ENCODE peak calls at places on chromosomes 2 and 18, in six cellular contexts. O, X, F, M, I and A are unnamed samples. For H3K4me1, the result is how much of the 10 kb centered on the place peaks cover.

GRCh38 chr18:7946724-7947377 is 379.7 kb downstream of the PTPRM start:
- DNase-seq in X (no peak), F (no peak), M (no peak), O (peak), I (no peak), A (no peak)

GRCh38 chr2:98914713-98915580 is 21.1 kb downstream of the CRACDL start:
- DNase-seq in O (no peak), X (no peak), M (no peak), F (no peak), I (no peak), A (no peak)

GRCh38 chr2:222115296-222115695 is 183.5 kb downstream of the PAX3 start:
- DNase-seq in O (no peak), F (no peak), M (no peak), I (no peak), X (no peak), A (no peak)

GRCh38 chr18:9916067-9916684 is 2.4 kb downstream of the VAPA start:
- DNase-seq in O (no peak), M (no peak), I (no peak), X (no peak), F (no peak), A (no peak)

GRCh38 chr18:55321268-55322175 is 266.5 kb downstream of the TCF4 start:
- DNase-seq in M (no peak), F (no peak), O (no peak), X (peak), I (peak), A (peak)

GRCh38 chr2:15831150-15831549 is 109.2 kb upstream of the MYCN start:
- DNase-seq in M (no peak), X (no peak), F (no peak), O (no peak), I (no peak), A (no peak)

GRCh38 chr18:13112982-13113381 is 105.6 kb upstream of the LDLRAD4 start:
- DNase-seq in X (no peak), F (peak), I (peak), M (peak), O (peak), A (peak)

GRCh38 chr18:49566217-49566616 is 4.4 kb downstream of the LIPG start:
- DNase-seq in F (no peak), M (no peak), O (no peak), X (no peak), I (no peak), A (no peak)

GRCh38 chr2:219041252-219041651 is at the start of gene CFAP65:
- DNase-seq in M (no peak), O (peak), X (no peak), F (peak), I (peak), A (no peak)

GRCh38 chr2:128667391-128667790 is 348.7 kb upstream of the HS6ST1 start:
- DNase-seq in I (no peak), X (no peak), O (no peak), F (no peak), M (no peak), A (no peak)

GRCh38 chr2:3377279-3377611 is 373 bp downstream of the EIPR1 start:
- DNase-seq in F (no peak), M (peak), O (peak), I (no peak), X (peak), A (no peak)

GRCh38 chr18:75231053-75231406 is 20.4 kb downstream of the TSHZ1 start:
- DNase-seq in M (no peak), O (no peak), I (no peak), X (no peak), F (no peak), A (no peak)

GRCh38 chr2:27085670-27086089 is 892 bp upstream of the KHK start:
- DNase-seq in I (peak), O (no peak), M (no peak), X (no peak), F (peak), A (peak)

GRCh38 chr2:46806526-46806925 is 109.1 kb downstream of the MCFD2 start:
- DNase-seq in F (no peak), M (no peak), O (no peak), X (no peak), I (no peak), A (no peak)

GRCh38 chr2:61538920-61539559 is 884 bp upstream of the XPO1 start:
- DNase-seq in I (no peak), O (peak), F (no peak), M (peak), X (peak), A (no peak)

GRCh38 chr2:197777823-197778407 is 7.2 kb downstream of the BOLL start:
- DNase-seq in F (peak), X (peak), O (peak), M (peak), I (no peak), A (no peak)

GRCh38 chr2:206989306-206989705 is 50.0 kb downstream of the CPO start:
- DNase-seq in X (no peak), I (peak), M (peak), F (peak), O (peak), A (peak)

GRCh38 chr2:208250401-208250800 is 4.5 kb downstream of the IDH1 start:
- DNase-seq in I (no peak), X (no peak), F (no peak), O (no peak), M (no peak), A (no peak)

GRCh38 chr2:241272298-241272721 is 43.2 kb downstream of the HDLBP start:
- DNase-seq in X (no peak), O (no peak), I (no peak), F (no peak), M (no peak), A (no peak)

GRCh38 chr2:241274127-241274526 is 41.3 kb downstream of the HDLBP start:
- DNase-seq in I (no peak), X (no peak), M (no peak), F (no peak), O (no peak), A (no peak)

GRCh38 chr2:241273552-241273988 is 41.9 kb downstream of the HDLBP start:
- DNase-seq in I (no peak), O (no peak), F (no peak), X (no peak), M (no peak), A (no peak)

GRCh38 chr2:241271641-241272297 is 43.7 kb downstream of the HDLBP start:
- DNase-seq in F (peak), X (no peak), M (peak), I (peak), O (peak), A (no peak)

GRCh38 chr2:241272722-241273551 is 42.5 kb downstream of the HDLBP start:
- DNase-seq in I (peak), O (no peak), F (peak), M (no peak), X (no peak), A (no peak)
- TF ChIP-seq ZNF274 in I (no peak), O (no peak), F (no peak), M (no peak), X (no peak), A (no peak)

DNA sequence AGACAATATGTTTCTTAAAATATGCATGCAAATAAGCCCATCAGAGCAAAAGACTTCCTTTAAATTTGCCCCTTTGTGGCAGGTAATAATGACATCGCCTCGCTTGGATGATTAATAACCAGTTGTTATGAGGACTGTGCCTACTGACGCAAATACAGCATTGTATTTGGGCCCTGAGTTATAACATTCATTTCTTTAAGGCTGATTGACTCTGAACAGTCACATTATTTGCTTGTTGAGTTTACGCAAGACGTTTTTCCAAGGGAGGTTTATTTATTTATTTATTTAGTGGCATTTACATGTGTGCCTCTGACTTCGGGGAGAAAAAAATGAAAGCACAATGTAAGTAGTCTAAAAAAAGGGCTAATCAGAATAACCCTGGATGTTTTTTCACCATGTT is 88.3 kb downstream of the SLC8A1 start:
- DNase-seq in M (no peak), I (no peak), X (no peak), F (no peak), O (no peak), A (no peak)
- H3K9ac ChIP-seq in M (no peak), I (no peak), X (no peak), F (no peak), O (no peak), A (no peak)

GRCh38 chr2:6202756-6203155 is 510.6 kb downstream of the SOX11 start:
- DNase-seq in X (no peak), O (no peak), I (no peak), F (no peak), M (no peak), A (no peak)

DNA sequence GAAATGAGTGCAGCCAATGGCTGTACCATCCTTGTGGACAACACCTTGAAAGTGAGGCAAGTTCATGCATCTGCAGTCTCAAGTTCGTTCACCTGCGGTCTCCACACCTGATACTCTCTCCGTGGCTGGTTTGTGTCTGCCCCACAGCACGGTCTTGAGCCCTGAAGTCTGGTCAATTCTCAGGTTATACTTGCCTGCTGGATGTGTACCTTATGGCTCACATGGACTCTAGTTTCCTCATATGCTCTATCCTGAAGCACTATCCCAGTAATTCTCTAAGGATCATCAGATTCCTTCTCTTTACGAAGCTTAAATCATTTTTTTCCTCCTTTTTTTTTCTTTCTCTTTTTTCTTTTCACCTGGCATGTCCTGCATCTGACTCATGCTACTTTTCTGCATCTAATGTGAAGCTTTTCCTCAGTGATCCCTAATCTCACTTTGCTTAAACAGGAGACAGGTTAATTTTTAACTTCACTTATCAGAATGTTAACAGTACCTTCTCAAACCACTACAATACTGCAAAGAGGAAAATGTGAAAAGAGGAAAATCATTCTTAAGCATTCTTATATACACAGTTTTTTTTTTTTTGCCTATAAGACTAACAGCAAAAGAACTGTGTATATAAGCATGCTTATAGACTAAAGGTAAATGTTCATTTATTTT is 511.2 kb downstream of the SOX11 start:
- DNase-seq in I (no peak), O (no peak), X (no peak), F (no peak), M (no peak), A (no peak)
- H3K4me1 ChIP-seq in I (under half), O (under half), X (under half), F (under half), M (under half), A (under half)

GRCh38 chr2:146853741-146854444 is 990.9 kb upstream of the ACVR2A start:
- DNase-seq in I (no peak), X (no peak), F (no peak), M (no peak), O (no peak), A (peak)
- TF ChIP-seq ZNF274 in I (no peak), X (no peak), F (no peak), M (no peak), O (no peak), A (no peak)

DNA sequence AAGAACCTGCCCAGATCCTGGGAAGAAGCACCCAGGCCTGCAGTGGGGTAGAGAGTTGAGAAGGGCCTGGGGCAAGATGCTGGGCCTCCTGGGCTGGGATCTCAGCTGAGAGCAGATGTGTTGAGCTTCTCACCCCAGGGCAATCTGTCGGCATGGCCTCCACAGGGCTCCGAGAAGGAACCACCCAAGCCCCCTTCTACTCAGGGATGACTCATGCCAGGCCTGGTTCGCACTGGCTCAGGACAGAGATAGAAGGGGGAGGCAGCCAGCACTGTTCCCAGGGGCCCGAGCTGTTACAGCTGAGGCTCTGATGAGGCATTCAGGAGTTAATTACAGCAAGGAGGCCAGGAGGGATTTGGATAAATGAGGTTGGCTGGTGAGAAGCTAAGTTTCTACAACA is 62.5 kb downstream of the CENPO start:
- DNase-seq in F (no peak), I (no peak), M (no peak), O (no peak), X (no peak), A (peak)
- H3K9ac ChIP-seq in F (no peak), I (no peak), M (no peak), O (no peak), X (no peak), A (no peak)

GRCh38 chr2:64114063-64114911 is 29.9 kb downstream of the PELI1 start:
- DNase-seq in O (no peak), X (peak), I (no peak), F (no peak), M (no peak), A (no peak)
- H3K4me1 ChIP-seq in O (under half), X (under half), I (under half), F (under half), M (under half), A (under half)

GRCh38 chr18:66607632-66608031 is 3.7 kb upstream of the CDH19 start:
- DNase-seq in X (no peak), M (no peak), I (no peak), O (no peak), F (no peak), A (no peak)
- TF ChIP-seq ZNF274 in X (no peak), M (no peak), I (no peak), O (no peak), F (no peak), A (no peak)